ENCODE peak calls at places on chromosome 14, in seven cellular contexts. P is lower leg skin, M is dorsolateral prefrontal cortex, V is fibroblast of mammary gland, F is cardiac muscle cell, G is choroid plexus epithelial cell, A is fibroblast of lung. R is an unnamed sample.

GRCh38 chr14:84064296-84064695 is 1465.6 kb upstream of the FLRT2 start:
- DNase-seq in P (no peak), M (no peak), V (no peak), F (no peak), G (no peak), A (no peak), R (no peak)

GRCh38 chr14:30551460-30551859 is 7.5 kb upstream of the G2E3 start:
- DNase-seq in P (no peak), M (no peak), V (no peak), F (no peak), G (peak), A (peak), R (no peak)

GRCh38 chr14:96252323-96253052 is 3.5 kb upstream of the BDKRB1 start:
- DNase-seq in P (no peak), M (no peak), V (no peak), F (no peak), G (no peak), A (no peak), R (no peak)

GRCh38 chr14:54877703-54878021 is 25.0 kb downstream of the GCH1 start:
- DNase-seq in P (no peak), M (no peak), V (no peak), F (no peak), G (no peak), A (no peak), R (no peak)

GRCh38 chr14:95025218-95025617 is 132.1 kb downstream of the DICER1 start:
- DNase-seq in P (no peak), M (no peak), V (no peak), F (no peak), G (no peak), A (no peak), R (no peak)

GRCh38 chr14:35406811-35407630 is 2.5 kb upstream of the NFKBIA start:
- DNase-seq in P (peak), M (no peak), V (peak), F (peak), G (peak), A (peak), R (no peak)

GRCh38 chr14:91284146-91284790 is 39.8 kb upstream of the GPR68 start:
- DNase-seq in P (no peak), M (no peak), V (peak), F (peak), G (peak), A (peak), R (peak)

GRCh38 chr14:52596320-52596719 is 43.7 kb downstream of the GPR137C start:
- DNase-seq in P (no peak), M (no peak), V (no peak), F (no peak), G (no peak), A (no peak), R (no peak)

GRCh38 chr14:93893550-93894329 is 33.4 kb upstream of the FAM181A start:
- DNase-seq in P (no peak), M (no peak), V (no peak), F (no peak), G (no peak), A (no peak), R (no peak)

GRCh38 chr14:99596772-99597171 is 7.2 kb downstream of the CCDC85C start:
- DNase-seq in P (no peak), M (no peak), V (no peak), F (no peak), G (no peak), A (no peak), R (no peak)

GRCh38 chr14:85187521-85187920 is 342.4 kb upstream of the FLRT2 start:
- DNase-seq in P (no peak), M (no peak), V (no peak), F (no peak), G (peak), A (no peak), R (no peak)

GRCh38 chr14:69054030-69054429 is 74.9 kb upstream of the ACTN1 start:
- DNase-seq in P (no peak), M (no peak), V (no peak), F (no peak), G (no peak), A (no peak), R (no peak)

GRCh38 chr14:23723911-23724310 is 87.7 kb downstream of the DHRS2 start:
- DNase-seq in P (no peak), M (no peak), V (no peak), F (no peak), G (no peak), A (no peak), R (no peak)

GRCh38 chr14:39491134-39491541 is 58.9 kb upstream of the FBXO33 start:
- DNase-seq in P (no peak), M (no peak), V (peak), F (peak), G (peak), A (peak), R (peak)

GRCh38 chr14:52835122-52835903 is 43.9 kb upstream of the GNPNAT1 start:
- DNase-seq in P (peak), M (peak), V (peak), F (no peak), G (peak), A (peak), R (no peak)

GRCh38 chr14:41830679-41831078 is 224.0 kb downstream of the LRFN5 start:
- DNase-seq in P (no peak), M (no peak), V (peak), F (no peak), G (peak), A (peak), R (peak)

GRCh38 chr14:38185661-38186060 is 22.0 kb upstream of the SSTR1 start:
- DNase-seq in P (no peak), M (no peak), V (no peak), F (no peak), G (no peak), A (no peak), R (no peak)

GRCh38 chr14:70186826-70187483 is 1.8 kb downstream of the SLC8A3 start:
- DNase-seq in P (no peak), M (peak), V (no peak), F (peak), G (peak), A (peak), R (no peak)

GRCh38 chr14:23513005-23513412 is 38.6 kb downstream of the ZFHX2 start:
- DNase-seq in P (no peak), M (peak), V (no peak), F (no peak), G (no peak), A (no peak), R (no peak)

GRCh38 chr14:94769413-94770250 is at the start of gene GSC:
- DNase-seq in P (peak), M (no peak), V (peak), F (peak), G (no peak), A (no peak), R (no peak)

GRCh38 chr14:75832621-75833297 is 149.0 kb downstream of the TGFB3 start:
- DNase-seq in P (no peak), M (no peak), V (peak), F (no peak), G (peak), A (peak), R (peak)

GRCh38 chr14:104224516-104225281 is 86.3 kb downstream of the KIF26A start:
- DNase-seq in P (no peak), M (no peak), V (no peak), F (peak), G (peak), A (no peak), R (no peak)
- H3K4me3 ChIP-seq in P (no peak), M (no peak), V (no peak), F (no peak), G (no peak), A (no peak), R (no peak)

DNA sequence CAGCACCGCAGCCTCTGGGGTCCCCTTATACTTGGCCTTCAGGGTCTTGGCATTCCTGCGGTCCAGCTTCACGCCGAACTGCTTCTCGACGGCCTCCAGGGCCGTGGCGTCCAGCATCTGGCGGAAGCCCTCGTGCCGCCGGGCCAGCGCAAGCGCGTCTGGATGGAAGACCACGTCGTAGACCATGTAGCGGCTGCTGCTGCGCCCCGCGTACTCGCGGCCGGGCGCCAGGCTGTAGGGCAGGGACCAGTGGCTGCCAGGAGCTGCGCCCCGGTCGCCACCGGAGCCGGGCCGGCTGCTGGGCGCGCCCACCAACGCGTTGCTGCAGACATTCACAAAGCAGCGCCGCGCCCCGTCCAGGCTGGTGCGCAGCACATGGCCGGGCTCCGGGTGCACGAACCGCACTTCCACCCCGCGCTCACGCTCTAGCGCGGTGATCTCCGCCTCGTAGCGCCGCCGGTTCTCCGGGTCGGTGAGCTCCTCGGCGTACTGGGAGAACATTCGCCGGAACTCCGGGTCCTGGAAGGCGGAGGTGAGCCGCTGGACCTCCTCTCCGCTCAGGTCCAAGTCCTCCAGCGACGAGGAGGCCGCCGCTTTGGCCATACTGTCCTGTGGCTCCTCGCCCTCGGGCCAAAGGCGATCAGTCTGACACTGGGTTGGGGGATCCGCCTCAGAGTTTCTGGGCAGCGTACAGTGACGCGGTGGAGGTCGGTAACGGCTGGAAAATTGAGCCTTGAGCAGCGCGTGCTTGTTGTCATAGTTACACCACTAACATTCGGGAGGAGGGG is at the start of gene DNAAF2:
- DNase-seq in P (peak), M (peak), V (peak), F (peak), G (peak), A (peak), R (no peak)
- H3K4me3 ChIP-seq in P (peak), M (peak), V (peak), F (peak), G (peak), A (peak), R (peak)

GRCh38 chr14:36666416-36667206 is 5.0 kb downstream of the PAX9 start:
- DNase-seq in P (no peak), M (no peak), V (no peak), F (no peak), G (no peak), A (no peak), R (no peak)
- H3K4me3 ChIP-seq in P (no peak), M (no peak), V (no peak), F (peak), G (peak), A (no peak), R (no peak)

GRCh38 chr14:73269729-73270651 is 32.7 kb downstream of the PAPLN start:
- DNase-seq in P (no peak), M (no peak), V (peak), F (peak), G (peak), A (peak), R (no peak)
- H3K4me3 ChIP-seq in P (no peak), M (peak), V (no peak), F (peak), G (no peak), A (peak), R (peak)

GRCh38 chr14:49581961-49582210 is 4.3 kb downstream of the RPS29 start:
- DNase-seq in P (no peak), M (no peak), V (no peak), F (no peak), G (no peak), A (no peak), R (no peak)

GRCh38 chr14:49581209-49581960 is 4.8 kb downstream of the RPS29 start:
- DNase-seq in P (no peak), M (no peak), V (no peak), F (no peak), G (no peak), A (no peak), R (no peak)

GRCh38 chr14:49584058-49584457 is 2.1 kb downstream of the RPS29 start:
- DNase-seq in P (no peak), M (no peak), V (no peak), F (no peak), G (no peak), A (no peak), R (no peak)

GRCh38 chr14:49583629-49584028 is 2.6 kb downstream of the RPS29 start:
- DNase-seq in P (no peak), M (no peak), V (no peak), F (no peak), G (no peak), A (peak), R (no peak)

DNA sequence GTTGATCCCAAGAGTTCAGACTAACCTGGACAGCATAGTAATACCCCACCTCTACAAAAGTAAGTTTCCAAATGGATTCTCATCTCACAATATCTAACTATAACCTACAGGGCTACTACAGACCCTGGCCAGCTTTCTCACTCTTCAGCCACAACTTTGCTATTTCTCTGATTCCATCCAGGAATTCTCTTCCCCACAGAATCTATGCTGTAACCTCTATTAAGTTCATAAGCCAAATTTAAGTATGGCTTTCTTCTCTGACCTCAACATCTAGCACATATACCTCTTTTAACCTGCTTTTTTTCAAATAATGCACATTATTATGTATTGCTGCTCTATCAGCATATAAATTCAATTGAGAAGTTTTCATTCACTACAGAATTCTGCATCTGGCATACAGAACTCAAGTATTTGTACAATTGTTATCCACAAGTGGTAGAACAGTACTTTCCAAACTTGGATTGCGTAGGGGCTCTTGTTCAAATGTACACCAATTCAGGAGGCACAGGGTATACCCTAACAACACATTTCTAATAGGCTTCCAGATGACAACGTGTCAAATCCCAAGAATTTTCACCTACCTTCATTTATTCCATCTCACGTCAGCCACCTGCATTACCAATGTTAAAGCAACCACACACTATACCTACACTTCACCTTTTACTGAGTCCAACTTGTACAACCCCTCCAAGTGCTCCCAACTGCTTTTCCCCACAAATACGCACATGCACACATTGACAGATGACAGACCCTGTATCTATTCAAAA is 3.8 kb downstream of the RPS29 start:
- DNase-seq in P (no peak), M (no peak), V (no peak), F (no peak), G (no peak), A (no peak), R (no peak)
- H3K4me3 ChIP-seq in P (no peak), M (no peak), V (no peak), F (no peak), G (no peak), A (no peak), R (no peak)

GRCh38 chr14:44035707-44036106 is 471.4 kb downstream of the FSCB start:
- DNase-seq in P (no peak), M (no peak), V (no peak), F (no peak), G (no peak), A (no peak), R (no peak)

GRCh38 chr14:44027397-44027796 is 479.7 kb downstream of the FSCB start:
- DNase-seq in P (no peak), M (no peak), V (no peak), F (no peak), G (no peak), A (no peak), R (no peak)

GRCh38 chr14:44029933-44030332 is 477.1 kb downstream of the FSCB start:
- DNase-seq in P (peak), M (no peak), V (peak), F (no peak), G (no peak), A (peak), R (peak)

DNA sequence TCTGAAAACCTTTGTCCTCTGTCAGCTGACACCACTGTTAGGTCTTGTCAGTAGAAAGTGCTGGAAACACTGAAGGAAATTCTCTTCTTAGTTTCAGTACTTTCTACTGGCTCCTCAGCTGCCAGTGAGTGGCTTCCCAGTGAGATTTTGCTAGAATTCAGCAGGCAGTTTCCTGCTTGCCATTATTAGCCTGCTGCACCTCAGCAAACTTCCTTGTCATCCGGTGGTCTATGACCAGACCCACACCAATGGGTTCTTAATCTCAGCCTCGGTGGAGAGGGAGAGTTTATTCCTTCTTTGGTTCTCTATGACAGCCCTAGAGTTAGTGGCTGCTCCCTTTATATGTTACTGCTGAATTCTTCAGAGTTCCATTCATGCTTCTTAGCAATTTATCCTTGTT is 476.1 kb downstream of the FSCB start:
- DNase-seq in P (no peak), M (no peak), V (no peak), F (peak), G (no peak), A (no peak), R (no peak)
- H3K4me3 ChIP-seq in P (no peak), M (no peak), V (no peak), F (no peak), G (no peak), A (no peak), R (no peak)